ENCODE peak calls at places on chromosomes 3 and 15, in ten cellular contexts. K is astrocyte, A is DND-41, S is K562, E is PC-3, P is neuronal stem cell, J is fibroblast of lung, G is SK-N-SH, C is neural progenitor cell, Z is H1. V is an unnamed sample.

GRCh38 chr3:196726788-196727675 is 12.6 kb upstream of the PAK2 start:
- DNase-seq in K (peak; percentile 18), A (no peak), S (peak; percentile 11), E (peak; percentile 96), P (no peak), J (peak; percentile 36), G (no peak), C (no peak), Z (no peak), V (no peak)

GRCh38 chr3:138361561-138361971 is 13.2 kb downstream of the MRAS start:
- DNase-seq in K (no peak), A (no peak), S (no peak), E (no peak), P (no peak), J (no peak), G (no peak), C (no peak), Z (no peak), V (no peak)

GRCh38 chr3:157542711-157543485 is 39.7 kb upstream of the VEPH1 start:
- DNase-seq in K (peak; percentile 65), A (no peak), S (no peak), E (peak; percentile 85), P (peak; percentile 14), J (peak; percentile 79), G (peak; percentile 89), C (peak; percentile 72), Z (peak; percentile 25), V (no peak)

GRCh38 chr3:32186097-32186496 is 52.4 kb upstream of the CMTM8 start:
- DNase-seq in K (no peak), A (no peak), S (no peak), E (no peak), P (no peak), J (no peak), G (no peak), C (peak; percentile 43), Z (no peak), V (no peak)

GRCh38 chr15:54518145-54518941 is 540.1 kb downstream of the UNC13C start:
- DNase-seq in K (no peak), A (no peak), S (no peak), E (no peak), P (no peak), J (no peak), G (no peak), C (no peak), Z (no peak), V (no peak)

GRCh38 chr3:3699816-3700633 is 99.2 kb upstream of the LRRN1 start:
- DNase-seq in K (peak; percentile 87), A (no peak), S (no peak), E (no peak), P (no peak), J (peak; percentile 89), G (no peak), C (no peak), Z (no peak), V (peak; percentile 79)

GRCh38 chr3:13352621-13353131 is 67.4 kb downstream of the NUP210 start:
- DNase-seq in K (peak; percentile 28), A (peak; percentile 78), S (peak; percentile 92), E (peak; percentile 31), P (no peak), J (peak; percentile 44), G (no peak), C (no peak), Z (no peak), V (no peak)

GRCh38 chr3:80244390-80244789 is 476.6 kb upstream of the ROBO1 start:
- DNase-seq in K (peak; percentile 50), A (no peak), S (no peak), E (no peak), P (no peak), J (peak; percentile 56), G (no peak), C (no peak), Z (no peak), V (no peak)

GRCh38 chr3:41710646-41711388 is 251.1 kb downstream of the ULK4 start:
- DNase-seq in K (peak; percentile 90), A (no peak), S (no peak), E (peak; percentile 34), P (no peak), J (peak; percentile 92), G (no peak), C (peak; percentile 25), Z (peak; percentile 41), V (no peak)

GRCh38 chr15:65918936-65919335 is 49.6 kb downstream of the RAB11A start:
- DNase-seq in K (no peak), A (no peak), S (no peak), E (no peak), P (no peak), J (no peak), G (no peak), C (no peak), Z (no peak), V (no peak)

GRCh38 chr3:170102421-170102820 is 64.6 kb downstream of the GPR160 start:
- DNase-seq in K (no peak), A (no peak), S (no peak), E (no peak), P (no peak), J (no peak), G (no peak), C (no peak), Z (no peak), V (no peak)

GRCh38 chr3:188792788-188793187 is 379.0 kb upstream of the TPRG1 start:
- DNase-seq in K (no peak), A (peak; percentile 38), S (no peak), E (no peak), P (no peak), J (peak; percentile 34), G (peak; percentile 18), C (peak; percentile 61), Z (no peak), V (no peak)

GRCh38 chr15:67955256-67955655 is 98.9 kb upstream of the PIAS1 start:
- DNase-seq in K (no peak), A (peak; percentile 25), S (no peak), E (no peak), P (no peak), J (no peak), G (no peak), C (no peak), Z (no peak), V (no peak)

GRCh38 chr3:171173732-171174131 is 147.2 kb upstream of the SLC2A2 start:
- DNase-seq in K (no peak), A (no peak), S (no peak), E (no peak), P (peak; percentile 36), J (no peak), G (no peak), C (peak; percentile 35), Z (no peak), V (no peak)

GRCh38 chr15:36358094-36358961 is 221.1 kb upstream of the CDIN1 start:
- DNase-seq in K (peak; percentile 95), A (no peak), S (no peak), E (peak; percentile 49), P (no peak), J (peak; percentile 97), G (no peak), C (no peak), Z (no peak), V (no peak)

GRCh38 chr3:34008191-34008590 is 209.8 kb downstream of the PDCD6IP start:
- DNase-seq in K (peak; percentile 22), A (peak; percentile 31), S (peak; percentile 11), E (no peak), P (no peak), J (peak; percentile 50), G (no peak), C (peak; percentile 57), Z (peak; percentile 43), V (no peak)

GRCh38 chr3:38139191-38139590 is 730 bp downstream of the MYD88 start:
- DNase-seq in K (no peak), A (no peak), S (no peak), E (no peak), P (no peak), J (no peak), G (no peak), C (no peak), Z (no peak), V (no peak)

GRCh38 chr15:58227706-58228543 is 89.7 kb downstream of the AQP9 start:
- DNase-seq in K (peak; percentile 44), A (peak; percentile 72), S (peak; percentile 89), E (peak; percentile 83), P (peak; percentile 60), J (peak; percentile 68), G (peak; percentile 62), C (peak; percentile 86), Z (peak; percentile 36), V (peak; percentile 78)

DNA sequence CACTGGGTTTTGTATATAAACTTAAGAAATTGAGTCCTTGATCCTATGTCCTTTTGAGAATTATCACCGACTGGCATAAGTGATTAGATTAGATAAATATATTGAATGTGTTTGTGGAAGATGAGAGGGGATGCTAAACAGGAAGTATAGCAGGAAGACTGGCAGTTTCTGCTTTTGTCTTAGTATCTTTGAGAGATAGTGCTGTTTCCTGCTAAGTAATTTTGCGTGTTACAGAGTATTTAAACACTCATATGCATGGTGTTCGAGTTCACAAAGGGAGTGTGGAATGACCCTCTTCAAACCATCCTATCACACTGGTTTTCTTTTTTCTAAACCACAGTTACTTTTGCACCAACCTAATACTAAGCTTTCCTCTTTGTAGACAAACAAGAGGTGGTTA is 106.0 kb downstream of the KLHL25 start:
- DNase-seq in K (no peak), A (no peak), S (no peak), E (no peak), P (no peak), J (no peak), G (no peak), C (no peak), Z (no peak), V (peak; percentile 36)
- H3K4me1 ChIP-seq in K (peaks cover 8% of the 10 kb centered on the region), A (peaks cover 45% of the 10 kb centered on the region), S (no peaks in the 10 kb centered on the region), E (no peaks in the 10 kb centered on the region), P (peaks cover 22% of the 10 kb centered on the region), J (no peaks in the 10 kb centered on the region), G (peaks cover 4% of the 10 kb centered on the region), C (peaks cover 28% of the 10 kb centered on the region), Z (no peaks in the 10 kb centered on the region), V (peaks cover 41% of the 10 kb centered on the region)

GRCh38 chr15:95559875-95560394 is 770.6 kb upstream of the NR2F2 start:
- DNase-seq in K (peak; percentile 94), A (no peak), S (peak; percentile 76), E (peak; percentile 81), P (no peak), J (peak; percentile 95), G (no peak), C (no peak), Z (no peak), V (no peak)
- H2AFZ ChIP-seq in K (no peak overlapping the region), A (no peak overlapping the region), S (peak overlapping the region; percentile 54), E (no peak overlapping the region), P (no peak overlapping the region), J (no peak overlapping the region), G (no peak overlapping the region), C (no peak overlapping the region), Z (peak overlapping the region; percentile 17), V (no peak overlapping the region)

GRCh38 chr15:71375934-71376333 is 260.7 kb downstream of the THSD4 start:
- DNase-seq in K (peak; percentile 58), A (no peak), S (no peak), E (no peak), P (no peak), J (peak; percentile 68), G (no peak), C (no peak), Z (no peak), V (no peak)
- H3K4me1 ChIP-seq in K (no peaks in the 10 kb centered on the region), A (no peaks in the 10 kb centered on the region), S (no peaks in the 10 kb centered on the region), E (no peaks in the 10 kb centered on the region), P (no peaks in the 10 kb centered on the region), J (peaks cover 26% of the 10 kb centered on the region), G (no peaks in the 10 kb centered on the region), C (no peaks in the 10 kb centered on the region), Z (peaks cover 3% of the 10 kb centered on the region), V (no peaks in the 10 kb centered on the region)

DNA sequence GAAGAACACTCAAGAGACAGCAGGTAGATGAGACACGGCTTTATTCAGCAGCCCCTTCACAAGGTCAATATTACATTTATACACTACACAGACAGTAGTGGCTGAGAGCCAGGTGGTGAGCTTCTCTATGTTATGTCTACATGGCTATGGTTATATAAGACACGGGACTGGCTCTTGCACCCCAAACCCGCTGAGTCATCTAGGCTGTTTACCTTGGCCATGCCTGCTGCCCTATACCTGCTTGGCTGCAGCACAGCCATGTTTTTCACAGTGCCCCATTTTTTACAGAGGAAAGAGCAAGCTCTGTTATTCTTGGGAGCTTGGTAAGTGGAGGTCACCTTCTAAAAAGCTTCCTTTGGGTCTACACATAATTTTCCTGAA is 231.6 kb downstream of the IGSF11 start:
- DNase-seq in K (no peak), A (no peak), S (no peak), E (no peak), P (no peak), J (no peak), G (no peak), C (no peak), Z (no peak), V (no peak)
- H2AFZ ChIP-seq in K (no peak overlapping the region), A (no peak overlapping the region), S (no peak overlapping the region), E (no peak overlapping the region), P (no peak overlapping the region), J (no peak overlapping the region), G (no peak overlapping the region), C (no peak overlapping the region), Z (no peak overlapping the region), V (no peak overlapping the region)